ENCODE peak calls at places on chromosomes 12 and 14, in eight cellular contexts. P, K, X, D, I, N, S and V are unnamed samples.

GRCh38 chr12:115370650-115371049 is 686.7 kb upstream of the TBX3 start:
- DNase-seq in K (no peak), I (no peak), D (no peak), P (no peak), N (no peak), X (no peak), S (no peak), V (no peak)

GRCh38 chr14:104931771-104932675 is 7.3 kb downstream of the PLD4 start:
- DNase-seq in D (no peak), N (no peak), I (no peak), P (no peak), S (no peak), K (no peak), X (no peak), V (no peak)

GRCh38 chr12:7015555-7016370 is 2.5 kb downstream of the LPCAT3 start:
- DNase-seq in P (no peak), D (no peak), N (no peak), S (peak), I (no peak), K (no peak), X (no peak), V (no peak)

GRCh38 chr12:50529345-50529744 is 24.6 kb downstream of the DIP2B start:
- DNase-seq in I (no peak), X (no peak), D (no peak), N (no peak), P (no peak), K (no peak), S (no peak), V (no peak)

GRCh38 chr14:35333347-35333730 is 41.2 kb downstream of the PSMA6 start:
- DNase-seq in N (peak), I (no peak), P (no peak), X (no peak), S (no peak), D (no peak), K (no peak), V (no peak)

GRCh38 chr12:88501976-88502938 is 78.0 kb downstream of the KITLG start:
- DNase-seq in N (no peak), I (no peak), P (no peak), X (peak), S (peak), D (no peak), K (no peak), V (no peak)

GRCh38 chr14:35576260-35576659 is 42.3 kb downstream of the INSM2 start:
- DNase-seq in I (no peak), N (no peak), D (no peak), S (peak), P (no peak), K (no peak), X (peak), V (no peak)

GRCh38 chr14:89227490-89227834 is 189.6 kb downstream of the FOXN3 start:
- DNase-seq in X (no peak), P (no peak), N (no peak), D (no peak), K (no peak), I (no peak), S (no peak), V (no peak)

GRCh38 chr12:7711133-7711532 is at the start of gene DPPA3:
- DNase-seq in K (no peak), D (no peak), I (no peak), X (no peak), S (no peak), N (no peak), P (no peak), V (no peak)

GRCh38 chr14:32244404-32244803 is 41.3 kb upstream of the RNU6-8 start:
- DNase-seq in P (no peak), D (no peak), S (no peak), I (no peak), X (no peak), K (no peak), N (no peak), V (no peak)

GRCh38 chr12:115922952-115923564 is 354.4 kb downstream of the MED13L start:
- DNase-seq in K (no peak), N (peak), S (peak), I (no peak), X (no peak), P (no peak), D (no peak), V (no peak)